ENCODE peak calls at places on chromosomes 11 and 22, in nine cellular contexts. One of them, this sample, is unnamed. For H3K4me1, the result is how much of the 10 kb centered on the place peaks cover.

GRCh38 chr22:27840436-27840835 is 38.9 kb upstream of the MN1 start:
- DNase-seq in right cardiac atrium: no peak
- DNase-seq in CD8-positive, alpha-beta T cell: no peak
- DNase-seq in H1: no peak
- DNase-seq in IMR-90: no peak
- DNase-seq in effector memory CD4-positive, alpha-beta T cell: no peak
- DNase-seq in transverse colon: no peak
- DNase-seq in neuronal stem cell: no peak
- DNase-seq in left lung: no peak
- DNase-seq in this sample: no peak

GRCh38 chr11:9982796-9983579 is 311.0 kb downstream of the SBF2 start:
- DNase-seq in H1: no peak
- DNase-seq in right cardiac atrium: no peak
- DNase-seq in IMR-90: peak
- DNase-seq in CD8-positive, alpha-beta T cell: no peak
- DNase-seq in left lung: no peak
- DNase-seq in effector memory CD4-positive, alpha-beta T cell: no peak
- DNase-seq in neuronal stem cell: no peak
- DNase-seq in transverse colon: peak
- DNase-seq in this sample: no peak

GRCh38 chr11:134815404-134815803 is 403.4 kb upstream of the B3GAT1 start:
- DNase-seq in effector memory CD4-positive, alpha-beta T cell: no peak
- DNase-seq in right cardiac atrium: no peak
- DNase-seq in H1: no peak
- DNase-seq in left lung: no peak
- DNase-seq in IMR-90: no peak
- DNase-seq in transverse colon: no peak
- DNase-seq in CD8-positive, alpha-beta T cell: no peak
- DNase-seq in neuronal stem cell: no peak
- DNase-seq in this sample: no peak

GRCh38 chr11:9265211-9266131 is at the start of gene DENND5A:
- DNase-seq in IMR-90: peak
- DNase-seq in H1: peak
- DNase-seq in right cardiac atrium: peak
- DNase-seq in CD8-positive, alpha-beta T cell: peak
- DNase-seq in transverse colon: peak
- DNase-seq in neuronal stem cell: peak
- DNase-seq in effector memory CD4-positive, alpha-beta T cell: peak
- DNase-seq in left lung: peak
- DNase-seq in this sample: peak

GRCh38 chr11:118628432-118628831 is 21.0 kb downstream of the PHLDB1 start:
- DNase-seq in H1: no peak
- DNase-seq in IMR-90: no peak
- DNase-seq in effector memory CD4-positive, alpha-beta T cell: no peak
- DNase-seq in left lung: no peak
- DNase-seq in right cardiac atrium: peak
- DNase-seq in neuronal stem cell: no peak
- DNase-seq in CD8-positive, alpha-beta T cell: no peak
- DNase-seq in transverse colon: no peak
- DNase-seq in this sample: peak

GRCh38 chr22:49838771-49839717 is 11.4 kb upstream of the BRD1 start:
- DNase-seq in neuronal stem cell: no peak
- DNase-seq in left lung: no peak
- DNase-seq in transverse colon: peak
- DNase-seq in right cardiac atrium: peak
- DNase-seq in IMR-90: peak
- DNase-seq in CD8-positive, alpha-beta T cell: peak
- DNase-seq in effector memory CD4-positive, alpha-beta T cell: peak
- DNase-seq in H1: peak
- DNase-seq in this sample: no peak

GRCh38 chr11:70323811-70324210 is 53.3 kb downstream of the PPFIA1 start:
- DNase-seq in effector memory CD4-positive, alpha-beta T cell: no peak
- DNase-seq in IMR-90: peak
- DNase-seq in left lung: no peak
- DNase-seq in H1: no peak
- DNase-seq in neuronal stem cell: no peak
- DNase-seq in CD8-positive, alpha-beta T cell: no peak
- DNase-seq in right cardiac atrium: no peak
- DNase-seq in transverse colon: no peak
- DNase-seq in this sample: no peak

GRCh38 chr11:115390441-115390840 is 113.8 kb downstream of the CADM1 start:
- DNase-seq in H1: no peak
- DNase-seq in left lung: no peak
- DNase-seq in right cardiac atrium: no peak
- DNase-seq in CD8-positive, alpha-beta T cell: no peak
- DNase-seq in effector memory CD4-positive, alpha-beta T cell: no peak
- DNase-seq in neuronal stem cell: no peak
- DNase-seq in IMR-90: no peak
- DNase-seq in transverse colon: no peak
- DNase-seq in this sample: no peak

GRCh38 chr11:19323502-19323901 is 82.8 kb upstream of the E2F8 start:
- DNase-seq in H1: no peak
- DNase-seq in left lung: no peak
- DNase-seq in right cardiac atrium: no peak
- DNase-seq in neuronal stem cell: no peak
- DNase-seq in CD8-positive, alpha-beta T cell: no peak
- DNase-seq in effector memory CD4-positive, alpha-beta T cell: no peak
- DNase-seq in transverse colon: no peak
- DNase-seq in IMR-90: no peak
- DNase-seq in this sample: no peak

GRCh38 chr22:38298312-38299000 is 18.8 kb downstream of the CSNK1E start:
- DNase-seq in transverse colon: no peak
- DNase-seq in H1: no peak
- DNase-seq in IMR-90: peak
- DNase-seq in left lung: no peak
- DNase-seq in neuronal stem cell: no peak
- DNase-seq in CD8-positive, alpha-beta T cell: no peak
- DNase-seq in right cardiac atrium: no peak
- DNase-seq in effector memory CD4-positive, alpha-beta T cell: no peak
- DNase-seq in this sample: no peak

GRCh38 chr11:87359401-87359800 is 321.7 kb downstream of the TMEM135 start:
- DNase-seq in CD8-positive, alpha-beta T cell: no peak
- DNase-seq in H1: no peak
- DNase-seq in effector memory CD4-positive, alpha-beta T cell: no peak
- DNase-seq in neuronal stem cell: no peak
- DNase-seq in transverse colon: peak
- DNase-seq in right cardiac atrium: no peak
- DNase-seq in IMR-90: no peak
- DNase-seq in left lung: no peak
- DNase-seq in this sample: no peak

GRCh38 chr11:79274636-79275315 is 166.1 kb downstream of the TENM4 start:
- DNase-seq in effector memory CD4-positive, alpha-beta T cell: no peak
- DNase-seq in neuronal stem cell: no peak
- DNase-seq in IMR-90: peak
- DNase-seq in CD8-positive, alpha-beta T cell: no peak
- DNase-seq in right cardiac atrium: no peak
- DNase-seq in left lung: no peak
- DNase-seq in H1: no peak
- DNase-seq in transverse colon: no peak
- DNase-seq in this sample: no peak

GRCh38 chr11:1199689-1200610 is 22.9 kb upstream of the MUC5B start:
- DNase-seq in IMR-90: no peak
- DNase-seq in H1: no peak
- DNase-seq in right cardiac atrium: no peak
- DNase-seq in effector memory CD4-positive, alpha-beta T cell: no peak
- DNase-seq in left lung: no peak
- DNase-seq in transverse colon: peak
- DNase-seq in CD8-positive, alpha-beta T cell: no peak
- DNase-seq in neuronal stem cell: no peak
- DNase-seq in this sample: peak

GRCh38 chr11:130601141-130601540 is 152.7 kb downstream of the ADAMTS15 start:
- DNase-seq in H1: peak
- DNase-seq in CD8-positive, alpha-beta T cell: no peak
- DNase-seq in right cardiac atrium: peak
- DNase-seq in effector memory CD4-positive, alpha-beta T cell: no peak
- DNase-seq in neuronal stem cell: no peak
- DNase-seq in transverse colon: peak
- DNase-seq in IMR-90: peak
- DNase-seq in left lung: peak
- DNase-seq in this sample: peak

GRCh38 chr11:117423046-117423575 is 95.5 kb downstream of the CEP164 start:
- DNase-seq in CD8-positive, alpha-beta T cell: no peak
- DNase-seq in H1: no peak
- DNase-seq in left lung: peak
- DNase-seq in effector memory CD4-positive, alpha-beta T cell: no peak
- DNase-seq in neuronal stem cell: no peak
- DNase-seq in transverse colon: no peak
- DNase-seq in IMR-90: no peak
- DNase-seq in right cardiac atrium: no peak
- DNase-seq in this sample: no peak

GRCh38 chr11:66291706-66292542 is at the start of gene TMEM151A:
- DNase-seq in transverse colon: no peak
- DNase-seq in effector memory CD4-positive, alpha-beta T cell: no peak
- DNase-seq in right cardiac atrium: peak
- DNase-seq in H1: peak
- DNase-seq in IMR-90: no peak
- DNase-seq in CD8-positive, alpha-beta T cell: no peak
- DNase-seq in neuronal stem cell: no peak
- DNase-seq in left lung: no peak
- DNase-seq in this sample: no peak

GRCh38 chr11:77002776-77003175 is 31.4 kb upstream of the B3GNT6 start:
- DNase-seq in CD8-positive, alpha-beta T cell: no peak
- DNase-seq in IMR-90: no peak
- DNase-seq in left lung: no peak
- DNase-seq in effector memory CD4-positive, alpha-beta T cell: no peak
- DNase-seq in right cardiac atrium: no peak
- DNase-seq in transverse colon: no peak
- DNase-seq in H1: no peak
- DNase-seq in neuronal stem cell: no peak
- DNase-seq in this sample: no peak

GRCh38 chr11:112391086-112391485 is 130.4 kb upstream of the PLET1 start:
- DNase-seq in H1: no peak
- DNase-seq in transverse colon: no peak
- DNase-seq in effector memory CD4-positive, alpha-beta T cell: no peak
- DNase-seq in neuronal stem cell: no peak
- DNase-seq in CD8-positive, alpha-beta T cell: no peak
- DNase-seq in right cardiac atrium: no peak
- DNase-seq in left lung: no peak
- DNase-seq in IMR-90: no peak
- DNase-seq in this sample: no peak

GRCh38 chr11:116932182-116932581 is 94.8 kb upstream of the APOA1 start:
- DNase-seq in left lung: no peak
- DNase-seq in right cardiac atrium: no peak
- DNase-seq in effector memory CD4-positive, alpha-beta T cell: no peak
- DNase-seq in neuronal stem cell: no peak
- DNase-seq in CD8-positive, alpha-beta T cell: no peak
- DNase-seq in IMR-90: no peak
- DNase-seq in transverse colon: no peak
- DNase-seq in H1: no peak
- DNase-seq in this sample: no peak

GRCh38 chr11:830295-831131 is 2.2 kb upstream of the CD151 start:
- DNase-seq in IMR-90: no peak
- DNase-seq in neuronal stem cell: no peak
- DNase-seq in CD8-positive, alpha-beta T cell: no peak
- DNase-seq in left lung: peak
- DNase-seq in H1: no peak
- DNase-seq in effector memory CD4-positive, alpha-beta T cell: peak
- DNase-seq in right cardiac atrium: peak
- DNase-seq in transverse colon: peak
- DNase-seq in this sample: peak

GRCh38 chr22:20428496-20429253 is 8.9 kb downstream of the SCARF2 start:
- DNase-seq in neuronal stem cell: no peak
- DNase-seq in CD8-positive, alpha-beta T cell: no peak
- DNase-seq in transverse colon: no peak
- DNase-seq in IMR-90: no peak
- DNase-seq in left lung: peak
- DNase-seq in right cardiac atrium: no peak
- DNase-seq in H1: no peak
- DNase-seq in effector memory CD4-positive, alpha-beta T cell: no peak
- DNase-seq in this sample: no peak
- H3K4me3 ChIP-seq in neuronal stem cell: no peak
- H3K4me3 ChIP-seq in CD8-positive, alpha-beta T cell: peak
- H3K4me3 ChIP-seq in transverse colon: peak
- H3K4me3 ChIP-seq in IMR-90: no peak
- H3K4me3 ChIP-seq in left lung: peak
- H3K4me3 ChIP-seq in right cardiac atrium: no peak
- H3K4me3 ChIP-seq in H1: peak
- H3K4me3 ChIP-seq in effector memory CD4-positive, alpha-beta T cell: peak
- H3K4me3 ChIP-seq in this sample: no peak

DNA sequence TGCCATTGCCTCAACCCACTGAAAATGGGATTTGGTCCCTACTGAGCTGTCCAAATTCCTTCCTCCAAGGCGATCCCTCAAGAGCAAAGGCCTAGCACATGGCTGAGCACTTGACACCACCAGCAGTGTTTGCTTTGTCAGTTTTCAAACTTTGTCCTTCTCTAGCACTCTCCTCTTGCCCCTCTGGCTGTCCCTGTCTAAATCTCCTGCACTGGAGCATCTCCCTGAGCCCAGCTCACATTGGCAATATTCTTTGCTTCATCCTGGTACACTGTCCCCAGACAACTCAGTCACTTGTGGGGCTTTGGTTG is 66.6 kb upstream of the FTH1 start:
- DNase-seq in right cardiac atrium: no peak
- DNase-seq in IMR-90: no peak
- DNase-seq in transverse colon: no peak
- DNase-seq in H1: no peak
- DNase-seq in neuronal stem cell: no peak
- DNase-seq in CD8-positive, alpha-beta T cell: no peak
- DNase-seq in left lung: no peak
- DNase-seq in effector memory CD4-positive, alpha-beta T cell: no peak
- DNase-seq in this sample: no peak
- H3K27ac ChIP-seq in right cardiac atrium: no peak
- H3K27ac ChIP-seq in IMR-90: no peak
- H3K27ac ChIP-seq in transverse colon: no peak
- H3K27ac ChIP-seq in H1: no peak
- H3K27ac ChIP-seq in neuronal stem cell: no peak
- H3K27ac ChIP-seq in CD8-positive, alpha-beta T cell: no peak
- H3K27ac ChIP-seq in left lung: peak
- H3K27ac ChIP-seq in effector memory CD4-positive, alpha-beta T cell: no peak
- H3K27ac ChIP-seq in this sample: no peak

DNA sequence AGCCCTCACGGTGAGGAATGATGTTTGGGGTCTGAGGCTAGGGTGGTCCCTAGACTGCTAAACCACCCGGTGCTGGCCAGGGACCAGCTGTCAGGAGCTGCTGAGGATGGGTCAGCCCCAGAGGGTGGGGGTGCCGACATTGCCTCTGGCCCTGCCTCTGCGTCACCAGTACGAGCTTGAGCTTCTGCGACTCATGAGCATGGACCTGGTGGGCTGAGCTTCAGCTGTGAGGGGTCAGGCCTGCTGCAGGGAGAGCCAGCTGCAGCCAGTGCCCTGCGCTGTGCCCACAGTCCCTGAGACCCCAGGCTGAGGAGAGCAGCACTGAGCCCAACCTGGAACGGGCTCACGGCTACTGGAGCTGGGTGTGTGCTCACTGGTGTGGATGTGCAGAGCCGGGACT is 7.0 kb downstream of the DERL3 start:
- DNase-seq in CD8-positive, alpha-beta T cell: no peak
- DNase-seq in neuronal stem cell: no peak
- DNase-seq in IMR-90: no peak
- DNase-seq in transverse colon: no peak
- DNase-seq in left lung: no peak
- DNase-seq in effector memory CD4-positive, alpha-beta T cell: no peak
- DNase-seq in right cardiac atrium: peak
- DNase-seq in H1: no peak
- DNase-seq in this sample: no peak
- H3K4me1 ChIP-seq in CD8-positive, alpha-beta T cell: under half
- H3K4me1 ChIP-seq in neuronal stem cell: under half
- H3K4me1 ChIP-seq in IMR-90: under half
- H3K4me1 ChIP-seq in transverse colon: under half
- H3K4me1 ChIP-seq in left lung: under half
- H3K4me1 ChIP-seq in effector memory CD4-positive, alpha-beta T cell: under half
- H3K4me1 ChIP-seq in right cardiac atrium: under half
- H3K4me1 ChIP-seq in H1: under half
- H3K4me1 ChIP-seq in this sample: half or more

GRCh38 chr11:123168955-123169484 is 26.0 kb downstream of the CLMP start:
- DNase-seq in CD8-positive, alpha-beta T cell: no peak
- DNase-seq in transverse colon: no peak
- DNase-seq in right cardiac atrium: no peak
- DNase-seq in IMR-90: no peak
- DNase-seq in left lung: no peak
- DNase-seq in neuronal stem cell: no peak
- DNase-seq in effector memory CD4-positive, alpha-beta T cell: no peak
- DNase-seq in H1: no peak
- DNase-seq in this sample: no peak
- H3K4me3 ChIP-seq in CD8-positive, alpha-beta T cell: no peak
- H3K4me3 ChIP-seq in transverse colon: no peak
- H3K4me3 ChIP-seq in right cardiac atrium: no peak
- H3K4me3 ChIP-seq in IMR-90: no peak
- H3K4me3 ChIP-seq in left lung: no peak
- H3K4me3 ChIP-seq in neuronal stem cell: no peak
- H3K4me3 ChIP-seq in effector memory CD4-positive, alpha-beta T cell: no peak
- H3K4me3 ChIP-seq in H1: no peak
- H3K4me3 ChIP-seq in this sample: no peak